ENCODE peak calls at places on chromosomes 4 and X, in six cellular contexts. One of them, this sample, is unnamed.

GRCh38 chrX:151789179-151789800 is 54.7 kb downstream of the CNGA2 start:
- DNase-seq in fibroblast of the aortic adventitia: peak
- DNase-seq in A673: no peak
- DNase-seq in activated T-helper 1 cell treated with anti-CD3 and anti-CD28 coated beads, Interleukin-2, amount 50 U/mL, for 16 hours: no peak
- DNase-seq in stimulated activated naive CD4-positive, alpha-beta T cell: no peak
- DNase-seq in Calu3: peak
- DNase-seq in this sample: no peak

GRCh38 chr4:160038560-160038959 is 935.7 kb downstream of the RAPGEF2 start:
- DNase-seq in fibroblast of the aortic adventitia: no peak
- DNase-seq in A673: peak
- DNase-seq in activated T-helper 1 cell treated with anti-CD3 and anti-CD28 coated beads, Interleukin-2, amount 50 U/mL, for 16 hours: no peak
- DNase-seq in stimulated activated naive CD4-positive, alpha-beta T cell: no peak
- DNase-seq in Calu3: no peak
- DNase-seq in this sample: peak

GRCh38 chr4:1045193-1045594 is 33.8 kb downstream of the FGFRL1 start:
- DNase-seq in fibroblast of the aortic adventitia: no peak
- DNase-seq in A673: no peak
- DNase-seq in activated T-helper 1 cell treated with anti-CD3 and anti-CD28 coated beads, Interleukin-2, amount 50 U/mL, for 16 hours: no peak
- DNase-seq in stimulated activated naive CD4-positive, alpha-beta T cell: no peak
- DNase-seq in Calu3: no peak
- DNase-seq in this sample: no peak

GRCh38 chr4:149897784-149898183 is 82.1 kb upstream of the IQCM start:
- DNase-seq in fibroblast of the aortic adventitia: peak
- DNase-seq in A673: peak
- DNase-seq in activated T-helper 1 cell treated with anti-CD3 and anti-CD28 coated beads, Interleukin-2, amount 50 U/mL, for 16 hours: no peak
- DNase-seq in stimulated activated naive CD4-positive, alpha-beta T cell: no peak
- DNase-seq in Calu3: no peak
- DNase-seq in this sample: peak

GRCh38 chr4:78608684-78609083 is 57.1 kb downstream of the ANXA3 start:
- DNase-seq in fibroblast of the aortic adventitia: no peak
- DNase-seq in A673: no peak
- DNase-seq in activated T-helper 1 cell treated with anti-CD3 and anti-CD28 coated beads, Interleukin-2, amount 50 U/mL, for 16 hours: no peak
- DNase-seq in stimulated activated naive CD4-positive, alpha-beta T cell: no peak
- DNase-seq in Calu3: no peak
- DNase-seq in this sample: no peak

GRCh38 chr4:175651701-175652100 is 160.4 kb downstream of the GPM6A start:
- DNase-seq in fibroblast of the aortic adventitia: no peak
- DNase-seq in A673: no peak
- DNase-seq in activated T-helper 1 cell treated with anti-CD3 and anti-CD28 coated beads, Interleukin-2, amount 50 U/mL, for 16 hours: no peak
- DNase-seq in stimulated activated naive CD4-positive, alpha-beta T cell: no peak
- DNase-seq in Calu3: no peak
- DNase-seq in this sample: no peak

GRCh38 chr4:31291238-31291637 is 571.1 kb downstream of the PCDH7 start:
- DNase-seq in fibroblast of the aortic adventitia: no peak
- DNase-seq in A673: no peak
- DNase-seq in activated T-helper 1 cell treated with anti-CD3 and anti-CD28 coated beads, Interleukin-2, amount 50 U/mL, for 16 hours: no peak
- DNase-seq in stimulated activated naive CD4-positive, alpha-beta T cell: no peak
- DNase-seq in Calu3: no peak
- DNase-seq in this sample: no peak

GRCh38 chr4:81198151-81198550 is 16.9 kb downstream of the PRKG2 start:
- DNase-seq in fibroblast of the aortic adventitia: no peak
- DNase-seq in A673: peak
- DNase-seq in activated T-helper 1 cell treated with anti-CD3 and anti-CD28 coated beads, Interleukin-2, amount 50 U/mL, for 16 hours: no peak
- DNase-seq in stimulated activated naive CD4-positive, alpha-beta T cell: no peak
- DNase-seq in Calu3: no peak
- DNase-seq in this sample: no peak

GRCh38 chr4:76738081-76738931 is 159.6 kb downstream of the SOWAHB start:
- DNase-seq in fibroblast of the aortic adventitia: peak
- DNase-seq in A673: no peak
- DNase-seq in activated T-helper 1 cell treated with anti-CD3 and anti-CD28 coated beads, Interleukin-2, amount 50 U/mL, for 16 hours: no peak
- DNase-seq in stimulated activated naive CD4-positive, alpha-beta T cell: no peak
- DNase-seq in Calu3: no peak
- DNase-seq in this sample: peak

GRCh38 chrX:153471663-153472280 is 1.4 kb upstream of the HAUS7 start:
- DNase-seq in fibroblast of the aortic adventitia: peak
- DNase-seq in A673: no peak
- DNase-seq in activated T-helper 1 cell treated with anti-CD3 and anti-CD28 coated beads, Interleukin-2, amount 50 U/mL, for 16 hours: no peak
- DNase-seq in stimulated activated naive CD4-positive, alpha-beta T cell: no peak
- DNase-seq in Calu3: no peak
- DNase-seq in this sample: no peak

GRCh38 chr4:41541697-41542096 is 3.7 kb downstream of the LIMCH1 start:
- DNase-seq in fibroblast of the aortic adventitia: peak
- DNase-seq in A673: no peak
- DNase-seq in activated T-helper 1 cell treated with anti-CD3 and anti-CD28 coated beads, Interleukin-2, amount 50 U/mL, for 16 hours: no peak
- DNase-seq in stimulated activated naive CD4-positive, alpha-beta T cell: no peak
- DNase-seq in Calu3: no peak
- DNase-seq in this sample: peak

GRCh38 chrX:9899640-9900075 is 67.5 kb upstream of the CLDN34 start:
- DNase-seq in fibroblast of the aortic adventitia: no peak
- DNase-seq in A673: no peak
- DNase-seq in activated T-helper 1 cell treated with anti-CD3 and anti-CD28 coated beads, Interleukin-2, amount 50 U/mL, for 16 hours: no peak
- DNase-seq in stimulated activated naive CD4-positive, alpha-beta T cell: no peak
- DNase-seq in Calu3: no peak
- DNase-seq in this sample: no peak

GRCh38 chr4:185203380-185204237 is at the start of gene CFAP97:
- DNase-seq in fibroblast of the aortic adventitia: peak
- DNase-seq in A673: peak
- DNase-seq in activated T-helper 1 cell treated with anti-CD3 and anti-CD28 coated beads, Interleukin-2, amount 50 U/mL, for 16 hours: peak
- DNase-seq in stimulated activated naive CD4-positive, alpha-beta T cell: peak
- DNase-seq in Calu3: peak
- DNase-seq in this sample: peak

This sample was measured in hepatocyte.